ENCODE peak calls at places on chromosome 10, in nine cellular contexts. S is Caki2, Z is NCI-H510A treated with DMSO at 0.1 percent for 48 hours, R is caudate nucleus, V is HEK293T, G is GM04504, C is coronary artery, F is IMR-90, Q is fibroblast of the aortic adventitia. E is an unnamed sample.

GRCh38 chr10:31884386-31884785 is 44.2 kb downstream of the ARHGAP12 start:
- DNase-seq in Q (no peak), C (no peak), R (no peak), Z (no peak), V (no peak), S (no peak), G (no peak), F (no peak), E (no peak)

GRCh38 chr10:85919358-85920022 is 447.1 kb downstream of the GRID1 start:
- DNase-seq in S (peak; percentile 6), R (no peak), C (no peak), Q (no peak), G (no peak), F (no peak), Z (peak; percentile 28), V (no peak), E (no peak)

GRCh38 chr10:6795571-6795970 is 215.5 kb upstream of the PRKCQ start:
- DNase-seq in Z (no peak), C (no peak), R (no peak), Q (no peak), S (no peak), V (no peak), G (no peak), F (no peak), E (no peak)

GRCh38 chr10:12594448-12594944 is 245.1 kb downstream of the CAMK1D start:
- DNase-seq in V (no peak), R (no peak), C (no peak), Z (no peak), F (no peak), S (no peak), G (no peak), Q (no peak), E (no peak)

GRCh38 chr10:62250594-62251198 is 17.9 kb downstream of the RTKN2 start:
- DNase-seq in C (no peak), G (no peak), V (no peak), Q (peak; percentile 47), F (peak; percentile 82), Z (no peak), R (no peak), S (peak; percentile 86), E (peak; percentile 43)

GRCh38 chr10:109676703-109677102 is 246.6 kb downstream of the XPNPEP1 start:
- DNase-seq in S (no peak), F (no peak), C (no peak), Q (no peak), Z (no peak), R (no peak), V (no peak), G (no peak), E (no peak)

GRCh38 chr10:81722405-81722804 is 152.6 kb upstream of the NRG3 start:
- DNase-seq in G (no peak), V (no peak), Q (no peak), C (no peak), R (no peak), Z (no peak), S (no peak), F (no peak), E (no peak)

GRCh38 chr10:105586451-105587098 is 945.5 kb downstream of the SORCS3 start:
- DNase-seq in Q (peak; percentile 6), S (peak; percentile 4), C (no peak), G (no peak), V (no peak), F (peak; percentile 41), R (no peak), Z (no peak), E (no peak)

GRCh38 chr10:51950371-51950995 is 251.1 kb upstream of the CSTF2T start:
- DNase-seq in Z (no peak), Q (no peak), S (no peak), C (no peak), G (no peak), V (no peak), F (no peak), R (no peak), E (no peak)

GRCh38 chr10:130805635-130806030 is 505.9 kb downstream of the TCERG1L start:
- DNase-seq in Q (no peak), R (no peak), G (no peak), C (peak; percentile 59), F (no peak), Z (no peak), V (no peak), S (no peak), E (no peak)